ENCODE peak calls at places on chromosomes 13 and 19, in six cellular contexts. O is mammary epithelial cell, C is fibroblast of lung, S is SK-N-SH, D is astrocyte, A is osteoblast. B is an unnamed sample.
A peak's percentile ranks its signal among the peaks of the same experiment; 100 is the strongest.

GRCh38 chr13:64482373-64482772 is 2747.8 kb downstream of the PCDH9 start:
- DNase-seq in O (no peak), C (no peak), S (no peak), D (no peak), A (no peak), B (no peak)

GRCh38 chr19:45471866-45472556 is 4.2 kb downstream of the FOSB start:
- DNase-seq in O (no peak), C (no peak), S (no peak), D (no peak), A (peak; percentile 43), B (no peak)

GRCh38 chr19:48683349-48683748 is 10.5 kb upstream of the NTN5 start:
- DNase-seq in O (no peak), C (peak; percentile 59), S (no peak), D (peak; percentile 52), A (peak; percentile 76), B (no peak)

GRCh38 chr13:61695147-61695546 is 279.5 kb upstream of the PCDH20 start:
- DNase-seq in O (no peak), C (peak; percentile 47), S (no peak), D (peak; percentile 1), A (no peak), B (no peak)

GRCh38 chr13:97223711-97224461 is 1.8 kb downstream of the MBNL2 start:
- DNase-seq in O (peak; percentile 83), C (peak; percentile 96), S (no peak), D (peak; percentile 95), A (peak; percentile 85), B (peak; percentile 20)

GRCh38 chr19:41646589-41647204 is 19.8 kb upstream of the CEACAM4 start:
- DNase-seq in O (no peak), C (no peak), S (peak; percentile 39), D (no peak), A (no peak), B (no peak)

GRCh38 chr19:18014197-18014596 is 6.2 kb downstream of the ARRDC2 start:
- DNase-seq in O (no peak), C (no peak), S (no peak), D (no peak), A (peak; percentile 50), B (peak; percentile 42)

GRCh38 chr19:44072543-44073401 is 813 bp downstream of the ZNF284 start:
- DNase-seq in O (peak; percentile 5), C (no peak), S (peak; percentile 49), D (no peak), A (no peak), B (peak; percentile 17)

GRCh38 chr13:40271931-40272775 is 394.3 kb downstream of the FOXO1 start:
- DNase-seq in O (peak; percentile 81), C (peak; percentile 74), S (no peak), D (peak; percentile 92), A (peak; percentile 69), B (no peak)

GRCh38 chr19:46494115-46494935 is 1.3 kb downstream of the PNMA8B start:
- DNase-seq in O (no peak), C (no peak), S (no peak), D (no peak), A (peak; percentile 83), B (no peak)

GRCh38 chr13:43686557-43686956 is 100.2 kb downstream of the ENOX1 start:
- DNase-seq in O (peak; percentile 56), C (peak; percentile 88), S (peak; percentile 1), D (peak; percentile 76), A (peak; percentile 32), B (no peak)

GRCh38 chr13:98326274-98326673 is 149.2 kb upstream of the RNF113B start:
- DNase-seq in O (no peak), C (no peak), S (no peak), D (no peak), A (no peak), B (no peak)

GRCh38 chr19:11479470-11480080 is 1.3 kb downstream of the ELAVL3 start:
- DNase-seq in O (no peak), C (no peak), S (peak; percentile 98), D (no peak), A (peak; percentile 92), B (no peak)

GRCh38 chr19:18205180-18205915 is 1.5 kb upstream of the RAB3A start:
- DNase-seq in O (peak; percentile 32), C (peak; percentile 82), S (peak; percentile 77), D (peak; percentile 56), A (peak; percentile 93), B (peak; percentile 77)

GRCh38 chr13:45191874-45192273 is 9.0 kb downstream of the KCTD4 start:
- DNase-seq in O (no peak), C (no peak), S (no peak), D (no peak), A (no peak), B (no peak)

GRCh38 chr19:23851966-23852365 is 62.7 kb upstream of the ZNF726 start:
- DNase-seq in O (no peak), C (no peak), S (no peak), D (no peak), A (no peak), B (no peak)

GRCh38 chr13:36818483-36819063 is 449 bp upstream of the RFXAP start:
- DNase-seq in O (no peak), C (peak; percentile 4), S (no peak), D (no peak), A (no peak), B (no peak)

GRCh38 chr19:11657307-11657706 is 60.0 kb downstream of the ZNF627 start:
- DNase-seq in O (no peak), C (no peak), S (no peak), D (no peak), A (no peak), B (no peak)

GRCh38 chr19:41225238-41226052 is 6.4 kb downstream of the AXL start:
- DNase-seq in O (peak; percentile 97), C (peak; percentile 99), S (peak; percentile 55), D (peak; percentile 100), A (peak; percentile 98), B (no peak)

GRCh38 chr19:5157186-5157585 is 183.4 kb downstream of the PTPRS start:
- DNase-seq in O (no peak), C (no peak), S (peak; percentile 6), D (no peak), A (no peak), B (no peak)

GRCh38 chr13:68027311-68027710 is 797.2 kb upstream of the PCDH9 start:
- DNase-seq in O (no peak), C (no peak), S (no peak), D (no peak), A (no peak), B (no peak)

GRCh38 chr13:20566424-20566916 is 487 bp upstream of the IFT88 start:
- DNase-seq in O (peak; percentile 84), C (peak; percentile 62), S (no peak), D (peak; percentile 76), A (peak; percentile 86), B (no peak)

GRCh38 chr13:93730780-93731179 is 504.2 kb downstream of the GPC6 start:
- DNase-seq in O (no peak), C (peak; percentile 46), S (no peak), D (peak; percentile 75), A (no peak), B (no peak)

GRCh38 chr13:75792526-75793187 is 156.5 kb downstream of the LMO7 start:
- DNase-seq in O (no peak), C (no peak), S (no peak), D (peak; percentile 56), A (no peak), B (no peak)

GRCh38 chr19:19366691-19367396 is 38.6 kb upstream of the GATAD2A start:
- DNase-seq in O (peak; percentile 78), C (peak; percentile 60), S (peak; percentile 79), D (peak; percentile 54), A (peak; percentile 91), B (peak; percentile 48)

GRCh38 chr13:21676611-21677021 is 5.7 kb downstream of the FGF9 start:
- DNase-seq in O (no peak), C (no peak), S (peak; percentile 11), D (no peak), A (peak; percentile 78), B (no peak)

GRCh38 chr19:53157601-53158000 is 1.3 kb downstream of the ZNF347 start:
- DNase-seq in O (peak; percentile 12), C (no peak), S (peak; percentile 20), D (peak; percentile 5), A (peak; percentile 6), B (no peak)

GRCh38 chr13:44309771-44310767 is 63.6 kb upstream of the SERP2 start:
- DNase-seq in O (no peak), C (peak; percentile 70), S (no peak), D (peak; percentile 53), A (no peak), B (no peak)

GRCh38 chr19:14536926-14537692 is 7.7 kb downstream of the TECR start:
- DNase-seq in O (peak; percentile 81), C (peak; percentile 55), S (peak; percentile 80), D (no peak), A (peak; percentile 85), B (peak; percentile 77)

GRCh38 chr19:19039901-19040300 is 6.5 kb downstream of the ARMC6 start:
- DNase-seq in O (no peak), C (no peak), S (no peak), D (no peak), A (no peak), B (no peak)

GRCh38 chr19:658916-659839 is 3.8 kb downstream of the RNF126 start:
- DNase-seq in O (peak; percentile 97), C (no peak), S (no peak), D (peak; percentile 53), A (no peak), B (no peak)
- H4K20me1 ChIP-seq in O (peaks cover 42% of the 10 kb centered on the region), C (peaks cover 3% of the 10 kb centered on the region), S (peaks cover 82% of the 10 kb centered on the region), D (peaks cover 75% of the 10 kb centered on the region), A (peaks cover 55% of the 10 kb centered on the region), B (peaks cover 82% of the 10 kb centered on the region)

GRCh38 chr19:50556236-50557008 is 11.8 kb downstream of the LRRC4B start:
- DNase-seq in O (peak; percentile 16), C (peak; percentile 58), S (peak; percentile 96), D (peak; percentile 6), A (peak; percentile 98), B (peak; percentile 62)
- H3K27me3 ChIP-seq in O (peaks cover 3% of the 10 kb centered on the region), C (no peaks in the 10 kb centered on the region), S (no peaks in the 10 kb centered on the region), D (no peaks in the 10 kb centered on the region), A (peaks cover 13% of the 10 kb centered on the region), B (peaks cover 2% of the 10 kb centered on the region)

DNA sequence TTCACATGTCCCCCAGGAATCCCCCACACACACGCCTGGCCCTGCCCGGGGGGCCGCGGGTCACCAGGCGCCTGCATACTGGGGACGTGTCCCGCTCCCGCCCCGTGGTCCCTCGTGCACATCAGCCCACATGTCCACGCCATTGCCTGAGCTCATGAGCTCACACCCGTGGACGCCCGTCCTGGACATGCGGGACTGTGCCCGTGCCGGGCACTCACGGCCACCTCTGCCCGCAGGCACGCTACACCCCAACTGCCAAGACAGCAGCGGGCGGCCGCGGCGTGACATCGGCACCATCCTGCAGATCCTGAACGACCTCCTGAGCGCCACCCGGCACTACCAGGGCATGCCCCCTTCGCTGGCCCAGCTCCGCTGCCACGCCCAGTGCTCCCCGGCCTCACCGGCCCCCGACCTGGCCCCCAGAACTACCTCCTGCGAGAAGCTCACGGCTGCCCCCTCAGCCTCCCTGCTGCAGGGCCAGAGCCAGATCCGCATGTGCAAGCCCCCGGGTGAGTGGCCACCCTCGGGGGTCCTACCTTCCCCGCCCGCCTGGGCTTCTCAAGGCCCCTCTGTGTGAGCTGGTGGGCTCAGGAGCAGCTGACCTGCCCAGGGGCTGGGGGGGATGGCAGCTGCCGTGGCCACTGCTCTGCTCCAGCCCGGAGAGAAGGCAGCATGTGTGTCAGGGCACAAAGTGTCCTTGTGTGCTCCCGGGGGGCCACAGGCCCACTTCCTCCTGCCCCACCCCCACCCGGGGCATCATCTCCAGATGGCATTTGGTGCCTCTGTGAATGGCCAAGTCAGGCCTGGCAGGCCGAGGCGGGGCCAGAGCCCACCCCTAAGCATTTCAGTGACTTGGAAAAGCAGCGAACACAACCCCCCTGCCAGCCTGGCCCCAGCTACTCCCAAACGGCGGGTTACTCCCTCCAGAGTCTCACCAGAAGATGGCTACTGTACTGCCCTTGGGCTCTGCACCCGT is 7.1 kb downstream of the MIDN start:
- DNase-seq in O (no peak), C (no peak), S (no peak), D (no peak), A (no peak), B (no peak)
- H4K20me1 ChIP-seq in O (peaks cover 11% of the 10 kb centered on the region), C (no peaks in the 10 kb centered on the region), S (peaks cover 67% of the 10 kb centered on the region), D (peaks cover 82% of the 10 kb centered on the region), A (peaks cover 54% of the 10 kb centered on the region), B (peaks cover 55% of the 10 kb centered on the region)

GRCh38 chr19:54482889-54483288 is 9.8 kb upstream of the CDC42EP5 start:
- DNase-seq in O (no peak), C (no peak), S (no peak), D (no peak), A (peak; percentile 68), B (no peak)
- H3K27me3 ChIP-seq in O (peaks cover 1% of the 10 kb centered on the region), C (no peaks in the 10 kb centered on the region), S (peaks cover 51% of the 10 kb centered on the region), D (no peaks in the 10 kb centered on the region), A (peaks cover 3% of the 10 kb centered on the region), B (no peaks in the 10 kb centered on the region)

B was measured in DND-41.